ENCODE peak calls at places on chromosomes 2 and 18, in ten cellular contexts. Z is GM12865; J is NB4; D is RWPE1; Y is brain microvascular endothelial cell; G is colonic mucosa; E is activated CD8-positive, alpha-beta T cell treated with anti-CD3 and anti-CD28 coated beads for 36 hours; Q is right lobe of liver; I is fibroblast of villous mesenchyme; F is dorsolateral prefrontal cortex. H is an unnamed sample.

GRCh38 chr2:96531366-96531765 is 5.2 kb upstream of the ARID5A start:
- DNase-seq in Z (no peak), J (no peak), D (no peak), Y (no peak), G (no peak), E (no peak), Q (peak; percentile 15), I (no peak), F (no peak), H (no peak)

GRCh38 chr2:16122556-16122955 is 182.2 kb downstream of the MYCN start:
- DNase-seq in Z (no peak), J (no peak), D (no peak), Y (no peak), G (peak; percentile 6), E (no peak), Q (no peak), I (no peak), F (no peak), H (no peak)

GRCh38 chr2:137228566-137228965 is 463.2 kb downstream of the THSD7B start:
- DNase-seq in Z (no peak), J (no peak), D (peak; percentile 34), Y (peak; percentile 40), G (no peak), E (no peak), Q (no peak), I (peak; percentile 18), F (no peak), H (no peak)

GRCh38 chr2:175180701-175181103 is 808 bp downstream of the ATP5MC3 start:
- DNase-seq in Z (peak; percentile 71), J (peak; percentile 83), D (peak; percentile 42), Y (no peak), G (peak; percentile 71), E (peak; percentile 78), Q (peak; percentile 58), I (peak; percentile 48), F (peak; percentile 46), H (peak; percentile 29)

GRCh38 chr18:26207937-26208336 is 18.3 kb upstream of the TAF4B start:
- DNase-seq in Z (no peak), J (no peak), D (no peak), Y (no peak), G (no peak), E (no peak), Q (no peak), I (no peak), F (no peak), H (no peak)

GRCh38 chr2:37414470-37414949 is 70.1 kb downstream of the QPCT start:
- DNase-seq in Z (peak; percentile 79), J (peak; percentile 82), D (peak; percentile 63), Y (peak; percentile 38), G (no peak), E (no peak), Q (no peak), I (peak; percentile 74), F (no peak), H (no peak)

GRCh38 chr2:189024861-189025618 is 50.9 kb downstream of the COL3A1 start:
- DNase-seq in Z (peak; percentile 5), J (peak; percentile 21), D (no peak), Y (no peak), G (no peak), E (peak; percentile 4), Q (no peak), I (no peak), F (no peak), H (no peak)

GRCh38 chr2:236774171-236774570 is 204.5 kb downstream of the ACKR3 start:
- DNase-seq in Z (no peak), J (no peak), D (no peak), Y (no peak), G (no peak), E (no peak), Q (no peak), I (peak; percentile 6), F (no peak), H (no peak)

GRCh38 chr2:30670453-30670852 is 136.8 kb downstream of the CAPN13 start:
- DNase-seq in Z (no peak), J (no peak), D (no peak), Y (no peak), G (peak; percentile 6), E (no peak), Q (no peak), I (no peak), F (no peak), H (no peak)

DNA sequence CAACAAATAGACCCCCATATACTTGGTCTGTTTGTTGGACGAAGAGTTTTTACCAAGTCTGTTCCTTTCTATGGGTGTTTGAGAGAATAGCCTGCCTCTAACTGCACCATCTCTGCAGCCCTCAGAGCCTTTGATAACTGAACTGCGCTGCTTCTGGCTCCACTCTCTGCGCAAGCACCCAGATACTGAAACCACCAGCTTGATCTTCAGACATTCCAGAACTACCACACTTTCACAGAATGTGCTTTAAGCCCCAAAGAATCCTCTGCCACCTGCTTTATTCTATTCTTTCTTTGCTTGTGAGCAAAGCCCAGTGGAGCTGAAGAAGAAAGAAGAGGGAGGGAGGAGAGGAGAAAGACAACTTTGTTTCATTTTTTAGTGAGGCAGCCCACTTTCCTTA is 380.7 kb downstream of the BCL11A start:
- DNase-seq in Z (no peak), J (no peak), D (no peak), Y (no peak), G (no peak), E (no peak), Q (no peak), I (no peak), F (no peak), H (no peak)
- TF ChIP-seq CTCF in Z (no peak), J (no peak), D (no peak), Y (no peak), G (no peak), E (no peak), Q (no peak), I (no peak), F (no peak), H (no peak)

DNA sequence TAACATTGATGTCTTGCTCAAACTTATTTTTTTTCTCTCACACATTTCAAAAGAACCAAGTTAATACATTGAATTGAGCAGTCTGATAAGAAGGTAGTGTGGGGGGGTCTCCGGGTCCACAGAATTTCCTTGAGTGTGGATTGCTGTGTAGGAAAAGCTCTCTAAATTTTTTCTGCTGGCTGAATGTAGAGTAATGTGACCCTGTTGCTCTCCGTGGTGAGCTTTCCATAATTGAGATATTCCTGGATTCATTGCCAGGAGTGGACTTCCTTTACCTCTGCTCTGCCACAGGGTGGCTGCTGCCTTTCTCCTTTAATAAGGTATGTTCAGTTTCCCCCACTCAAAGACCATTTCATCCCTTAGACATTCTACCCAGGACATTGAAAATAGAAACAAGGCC is 50.9 kb downstream of the PKP4 start:
- DNase-seq in Z (no peak), J (no peak), D (no peak), Y (no peak), G (no peak), E (no peak), Q (no peak), I (no peak), F (no peak), H (no peak)
- TF ChIP-seq CTCF in Z (no peak), J (no peak), D (no peak), Y (peak; percentile 16), G (no peak), E (no peak), Q (no peak), I (no peak), F (no peak), H (no peak)

DNA sequence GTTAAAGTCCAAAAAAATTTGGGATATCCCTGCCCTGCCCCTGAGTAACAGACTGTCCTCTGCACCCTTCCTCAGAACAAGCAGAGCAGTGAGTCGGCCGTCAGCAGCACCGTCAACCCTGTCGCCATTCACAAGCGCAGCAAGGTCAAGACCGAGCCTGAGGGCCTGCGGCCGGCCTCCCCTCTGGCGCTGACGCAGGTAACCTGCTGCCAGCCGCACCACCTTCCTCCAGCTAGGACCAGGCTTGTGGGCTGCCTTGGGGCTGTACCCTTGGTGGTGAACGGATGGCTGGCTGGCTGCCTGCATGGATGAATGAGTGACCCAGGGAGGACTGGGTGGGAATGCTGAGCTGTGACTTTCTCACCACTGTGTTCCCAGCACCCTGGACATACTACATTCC is 236.2 kb downstream of the GLI2 start:
- DNase-seq in Z (no peak), J (no peak), D (no peak), Y (no peak), G (no peak), E (no peak), Q (no peak), I (no peak), F (no peak), H (no peak)
- TF ChIP-seq CTCF in Z (no peak), J (no peak), D (no peak), Y (no peak), G (no peak), E (no peak), Q (no peak), I (no peak), F (no peak), H (no peak)

DNA sequence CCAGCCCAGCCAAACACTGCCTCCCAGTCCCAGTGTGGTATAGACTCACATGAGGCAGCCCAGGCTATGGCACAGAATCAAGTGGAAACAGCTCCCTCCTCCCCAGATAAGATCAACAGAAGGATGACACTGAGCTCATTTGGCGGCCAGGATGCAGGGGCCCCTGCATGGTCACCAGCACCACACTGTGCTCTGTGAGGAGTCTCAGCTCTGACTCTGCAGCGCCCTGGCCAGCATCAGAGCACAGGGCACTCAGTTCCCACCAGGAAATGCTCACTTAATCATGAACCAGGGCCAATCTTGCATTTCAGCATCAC is 18.0 kb downstream of the STK25 start:
- DNase-seq in Z (no peak), J (no peak), D (no peak), Y (no peak), G (no peak), E (no peak), Q (no peak), I (peak; percentile 5), F (no peak), H (no peak)
- TF ChIP-seq CTCF in Z (no peak), J (no peak), D (no peak), Y (no peak), G (no peak), E (no peak), Q (no peak), I (no peak), F (no peak), H (no peak)

GRCh38 chr18:12278153-12278764 is 24.1 kb downstream of the CIDEA start:
- DNase-seq in Z (peak; percentile 14), J (no peak), D (no peak), Y (no peak), G (no peak), E (peak; percentile 7), Q (no peak), I (no peak), F (no peak), H (peak; percentile 45)
- TF ChIP-seq CTCF in Z (no peak), J (no peak), D (peak; percentile 18), Y (peak; percentile 23), G (no peak), E (no peak), Q (no peak), I (no peak), F (no peak), H (no peak)